ENCODE peak calls at places on chromosome 7, in seven cellular contexts. S is nephron progenitor cell, H is endodermal cell, C is HL-60, V is fibroblast of villous mesenchyme, N is AG09309, P is IMR-90. F is an unnamed sample.

GRCh38 chr7:99234185-99234584 is 26.3 kb upstream of the KPNA7 start:
- DNase-seq in S (no peak), H (no peak), C (no peak), V (no peak), N (no peak), P (no peak), F (no peak)

GRCh38 chr7:46160861-46161260 is 239.8 kb upstream of the IGFBP3 start:
- DNase-seq in S (no peak), H (no peak), C (no peak), V (no peak), N (no peak), P (no peak), F (no peak)

GRCh38 chr7:46930336-46930735 is 651.6 kb downstream of the TNS3 start:
- DNase-seq in S (no peak), H (no peak), C (no peak), V (peak; percentile 97), N (peak; percentile 93), P (peak; percentile 97), F (no peak)

GRCh38 chr7:47568569-47568968 is 13.3 kb downstream of the TNS3 start:
- DNase-seq in S (no peak), H (no peak), C (no peak), V (no peak), N (no peak), P (no peak), F (no peak)

GRCh38 chr7:156005202-156005821 is 193.0 kb upstream of the SHH start:
- DNase-seq in S (no peak), H (peak; percentile 26), C (no peak), V (no peak), N (no peak), P (no peak), F (no peak)

GRCh38 chr7:34158311-34158710 is 253.0 kb downstream of the BMPER start:
- DNase-seq in S (no peak), H (no peak), C (no peak), V (no peak), N (no peak), P (peak; percentile 41), F (no peak)

GRCh38 chr7:21568762-21569161 is 25.9 kb downstream of the DNAH11 start:
- DNase-seq in S (no peak), H (no peak), C (no peak), V (peak; percentile 5), N (no peak), P (no peak), F (peak; percentile 17)

GRCh38 chr7:54967384-54967783 is 51.4 kb upstream of the EGFR start:
- DNase-seq in S (no peak), H (no peak), C (no peak), V (no peak), N (no peak), P (peak; percentile 40), F (no peak)

GRCh38 chr7:94710256-94710655 is 54.3 kb upstream of the SGCE start:
- DNase-seq in S (no peak), H (no peak), C (no peak), V (no peak), N (no peak), P (peak; percentile 31), F (no peak)

GRCh38 chr7:50303894-50304157 is 690 bp upstream of the IKZF1 start:
- DNase-seq in S (no peak), H (no peak), C (no peak), V (no peak), N (no peak), P (no peak), F (no peak)

GRCh38 chr7:87687653-87688254 is 59.6 kb downstream of the RUNDC3B start:
- DNase-seq in S (no peak), H (no peak), C (no peak), V (no peak), N (no peak), P (no peak), F (no peak)

GRCh38 chr7:81264116-81264515 is 345.3 kb upstream of the SEMA3C start:
- DNase-seq in S (no peak), H (no peak), C (no peak), V (no peak), N (no peak), P (no peak), F (no peak)

GRCh38 chr7:1843921-1844335 is 173.9 kb downstream of the ELFN1 start:
- DNase-seq in S (peak; percentile 67), H (no peak), C (no peak), V (no peak), N (no peak), P (no peak), F (no peak)

GRCh38 chr7:2786607-2787116 is 57.4 kb downstream of the GNA12 start:
- DNase-seq in S (no peak), H (no peak), C (no peak), V (no peak), N (no peak), P (no peak), F (no peak)

GRCh38 chr7:42893341-42894242 is 18.3 kb downstream of the C7orf25 start:
- DNase-seq in S (no peak), H (peak; percentile 62), C (no peak), V (no peak), N (no peak), P (no peak), F (no peak)

GRCh38 chr7:28748934-28749584 is 209.1 kb downstream of the TRIL start:
- DNase-seq in S (peak; percentile 22), H (peak; percentile 65), C (no peak), V (peak; percentile 37), N (no peak), P (peak; percentile 71), F (no peak)

DNA sequence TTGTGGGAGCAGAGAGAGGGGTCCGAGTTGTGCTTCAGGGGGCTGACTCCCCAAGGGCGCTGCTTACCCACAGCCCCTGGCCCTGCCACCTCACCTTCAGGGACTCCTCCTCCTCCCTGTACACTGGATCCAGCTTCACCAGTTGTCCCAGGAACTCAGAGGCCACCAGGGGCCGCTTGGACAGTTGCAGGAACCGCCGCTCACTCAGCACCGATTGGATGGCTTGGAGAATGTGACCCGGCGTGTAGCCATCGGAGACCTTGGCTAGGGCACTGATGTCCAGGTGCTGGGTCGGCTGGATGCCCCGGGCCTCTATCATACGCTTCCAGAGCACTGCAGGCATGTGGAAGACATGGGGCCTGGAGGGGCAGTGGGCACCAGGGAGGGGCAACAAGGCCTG is 4.5 kb upstream of the ASB10 start:
- DNase-seq in S (no peak), H (no peak), C (no peak), V (no peak), N (no peak), P (no peak), F (no peak)
- TF ChIP-seq CTCF in S (no peak), H (peak; percentile 12), C (no peak), V (no peak), N (no peak), P (no peak), F (no peak)

DNA sequence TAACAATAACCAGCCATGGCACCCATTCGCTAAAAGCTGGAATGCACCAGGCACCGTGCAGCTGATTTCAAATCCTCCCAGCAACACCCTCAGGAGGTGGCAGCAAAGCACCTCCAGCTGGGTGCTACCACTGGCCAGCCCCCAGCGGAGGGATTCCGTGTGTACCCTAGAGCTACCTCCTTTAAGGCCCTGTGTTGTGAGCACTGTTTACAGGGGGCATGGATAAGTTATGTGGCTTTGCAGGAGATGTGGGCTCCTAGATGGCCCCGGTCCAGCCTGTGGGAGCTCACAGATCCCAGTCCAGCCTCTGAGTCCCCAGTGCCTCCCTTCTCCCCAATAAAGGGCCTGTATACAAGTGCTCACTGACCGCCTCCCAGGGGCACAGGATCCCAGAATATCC is 27.1 kb downstream of the TNRC18 start:
- DNase-seq in S (no peak), H (no peak), C (peak; percentile 67), V (peak; percentile 64), N (no peak), P (no peak), F (peak; percentile 83)
- TF ChIP-seq CTCF in S (no peak), H (no peak), C (no peak), V (peak; percentile 42), N (peak; percentile 15), P (no peak), F (peak; percentile 52)

GRCh38 chr7:44305564-44306507 is 19.6 kb downstream of the CAMK2B start:
- DNase-seq in S (no peak), H (peak; percentile 29), C (no peak), V (no peak), N (no peak), P (no peak), F (peak; percentile 31)

GRCh38 chr7:44307905-44308740 is 17.3 kb downstream of the CAMK2B start:
- DNase-seq in S (no peak), H (peak; percentile 44), C (no peak), V (no peak), N (no peak), P (no peak), F (peak; percentile 22)

GRCh38 chr7:44308741-44309270 is 16.6 kb downstream of the CAMK2B start:
- DNase-seq in S (no peak), H (no peak), C (no peak), V (no peak), N (no peak), P (no peak), F (peak; percentile 12)

GRCh38 chr7:44306608-44307007 is 18.8 kb downstream of the CAMK2B start:
- DNase-seq in S (no peak), H (peak; percentile 33), C (peak; percentile 12), V (no peak), N (no peak), P (no peak), F (peak; percentile 34)

GRCh38 chr7:44307301-44307900 is 18.0 kb downstream of the CAMK2B start:
- DNase-seq in S (peak; percentile 48), H (peak; percentile 76), C (peak; percentile 41), V (peak; percentile 20), N (no peak), P (peak; percentile 19), F (peak; percentile 54)
- TF ChIP-seq CTCF in S (no peak), H (peak; percentile 49), C (no peak), V (peak; percentile 45), N (peak; percentile 59), P (peak; percentile 56), F (peak; percentile 43)

DNA sequence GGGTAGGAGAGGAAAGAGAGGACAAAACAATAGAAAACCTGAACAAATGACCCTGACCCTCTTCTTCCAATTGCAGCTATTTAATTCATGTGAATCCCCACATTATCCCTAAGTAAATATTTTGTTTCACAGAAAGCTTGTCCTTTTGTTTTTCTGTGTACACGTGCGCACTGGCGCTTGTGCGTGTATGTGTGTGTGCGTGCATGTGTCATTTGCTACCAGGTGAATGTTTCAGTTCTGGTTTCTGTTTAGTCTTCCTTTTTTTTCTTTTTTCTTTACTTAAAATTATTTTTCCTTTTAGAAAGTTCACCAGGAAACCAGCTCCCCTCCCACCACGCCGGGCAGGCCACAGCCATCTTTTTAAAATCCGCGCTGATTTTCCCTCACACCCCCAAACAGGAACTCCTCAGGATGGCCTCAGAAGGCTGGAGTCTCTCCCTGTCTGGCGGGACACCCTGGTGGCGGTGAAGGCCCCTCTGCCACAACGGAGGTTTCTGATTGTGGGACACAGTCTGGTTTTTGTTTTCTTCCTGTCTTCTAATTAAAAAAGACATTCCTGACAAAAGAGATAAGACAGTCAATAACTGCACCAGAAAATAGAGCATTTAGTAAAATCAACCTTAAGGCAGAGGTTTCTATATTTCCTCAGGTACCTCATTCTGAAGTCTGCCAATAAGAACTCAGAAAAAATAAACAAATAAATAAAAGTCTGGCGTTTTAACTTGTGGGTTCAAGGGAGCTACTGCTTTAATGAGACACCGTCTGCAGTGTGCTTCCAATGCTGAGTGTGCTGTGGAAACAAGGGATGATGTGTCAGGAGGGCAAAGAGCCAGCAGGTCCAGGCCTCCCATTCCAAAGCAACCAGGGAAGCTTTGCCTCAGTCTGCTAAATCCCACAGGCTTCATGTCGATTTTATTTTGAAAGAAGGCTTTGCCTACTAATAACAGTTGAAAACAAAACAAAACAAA is 17.4 kb downstream of the IRF5 start:
- DNase-seq in S (no peak), H (peak; percentile 58), C (no peak), V (peak; percentile 29), N (peak; percentile 40), P (peak; percentile 80), F (no peak)
- TF ChIP-seq CTCF in S (no peak), H (peak; percentile 59), C (no peak), V (no peak), N (no peak), P (no peak), F (no peak)